ENCODE peak calls at places on chromosomes 12 and 14, in six cellular contexts. One of them, this sample, is unnamed. For H3K4me1 and H3K9me3, the result is how much of the 10 kb centered on the place peaks cover.

GRCh38 chr12:13210022-13210539 is 13.6 kb downstream of the EMP1 start:
- DNase-seq in transverse colon: no peak
- DNase-seq in body of pancreas: no peak
- DNase-seq in thoracic aorta: no peak
- DNase-seq in heart right ventricle: no peak
- DNase-seq in CD4-positive, CD25-positive, alpha-beta regulatory T cell: no peak
- DNase-seq in this sample: peak

GRCh38 chr12:16880864-16881285 is 274.9 kb upstream of the LMO3 start:
- DNase-seq in transverse colon: peak
- DNase-seq in body of pancreas: peak
- DNase-seq in thoracic aorta: no peak
- DNase-seq in heart right ventricle: no peak
- DNase-seq in CD4-positive, CD25-positive, alpha-beta regulatory T cell: no peak
- DNase-seq in this sample: no peak

GRCh38 chr14:20489093-20489994 is 16.0 kb upstream of the RNASE10 start:
- DNase-seq in transverse colon: no peak
- DNase-seq in body of pancreas: no peak
- DNase-seq in thoracic aorta: no peak
- DNase-seq in heart right ventricle: peak
- DNase-seq in CD4-positive, CD25-positive, alpha-beta regulatory T cell: no peak
- DNase-seq in this sample: no peak

GRCh38 chr14:76867536-76868452 is 41.6 kb downstream of the LRRC74A start:
- DNase-seq in transverse colon: peak
- DNase-seq in body of pancreas: peak
- DNase-seq in thoracic aorta: no peak
- DNase-seq in heart right ventricle: no peak
- DNase-seq in CD4-positive, CD25-positive, alpha-beta regulatory T cell: no peak
- DNase-seq in this sample: no peak

GRCh38 chr12:29543036-29543435 is 45.5 kb upstream of the OVCH1 start:
- DNase-seq in transverse colon: no peak
- DNase-seq in body of pancreas: no peak
- DNase-seq in thoracic aorta: no peak
- DNase-seq in heart right ventricle: no peak
- DNase-seq in CD4-positive, CD25-positive, alpha-beta regulatory T cell: no peak
- DNase-seq in this sample: no peak

GRCh38 chr14:82565825-82566224 is 1032.2 kb upstream of the SEL1L start:
- DNase-seq in transverse colon: no peak
- DNase-seq in body of pancreas: no peak
- DNase-seq in thoracic aorta: no peak
- DNase-seq in heart right ventricle: no peak
- DNase-seq in CD4-positive, CD25-positive, alpha-beta regulatory T cell: no peak
- DNase-seq in this sample: no peak

GRCh38 chr12:68844318-68844745 is 36.4 kb downstream of the MDM2 start:
- DNase-seq in transverse colon: no peak
- DNase-seq in body of pancreas: no peak
- DNase-seq in thoracic aorta: no peak
- DNase-seq in heart right ventricle: no peak
- DNase-seq in CD4-positive, CD25-positive, alpha-beta regulatory T cell: no peak
- DNase-seq in this sample: no peak

GRCh38 chr12:131112690-131113290 is 159.1 kb downstream of the ADGRD1 start:
- DNase-seq in transverse colon: no peak
- DNase-seq in body of pancreas: no peak
- DNase-seq in thoracic aorta: no peak
- DNase-seq in heart right ventricle: no peak
- DNase-seq in CD4-positive, CD25-positive, alpha-beta regulatory T cell: no peak
- DNase-seq in this sample: no peak

GRCh38 chr12:114697741-114698565 is 14.0 kb upstream of the TBX3 start:
- DNase-seq in transverse colon: no peak
- DNase-seq in body of pancreas: no peak
- DNase-seq in thoracic aorta: no peak
- DNase-seq in heart right ventricle: no peak
- DNase-seq in CD4-positive, CD25-positive, alpha-beta regulatory T cell: no peak
- DNase-seq in this sample: no peak

GRCh38 chr12:51062631-51063397 is 14.7 kb downstream of the LETMD1 start:
- DNase-seq in transverse colon: no peak
- DNase-seq in body of pancreas: no peak
- DNase-seq in thoracic aorta: no peak
- DNase-seq in heart right ventricle: no peak
- DNase-seq in CD4-positive, CD25-positive, alpha-beta regulatory T cell: no peak
- DNase-seq in this sample: no peak
- H3K4me1 ChIP-seq in transverse colon: under half
- H3K4me1 ChIP-seq in body of pancreas: under half
- H3K4me1 ChIP-seq in thoracic aorta: under half
- H3K4me1 ChIP-seq in heart right ventricle: under half
- H3K4me1 ChIP-seq in CD4-positive, CD25-positive, alpha-beta regulatory T cell: under half
- H3K4me1 ChIP-seq in this sample: under half

DNA sequence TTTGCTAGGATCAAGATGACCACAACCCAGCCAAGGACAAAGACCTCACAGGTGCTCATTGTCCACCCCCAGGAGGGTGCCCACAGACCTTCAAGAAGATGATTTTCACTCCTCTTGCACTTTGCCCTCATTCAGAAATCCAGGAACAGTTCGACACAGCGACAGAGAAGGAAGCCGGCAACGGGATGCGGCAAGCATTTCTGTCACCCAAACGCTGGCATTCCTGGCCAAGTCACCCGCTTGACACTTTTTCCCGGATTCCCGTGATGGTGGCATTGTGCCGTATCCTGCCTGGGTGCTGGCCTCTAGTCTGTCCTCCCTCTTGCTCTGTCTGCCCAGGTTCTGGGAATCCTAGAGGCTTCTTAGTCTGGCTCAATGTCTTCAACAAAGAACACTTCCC is 770.4 kb upstream of the ALG10B start:
- DNase-seq in transverse colon: no peak
- DNase-seq in body of pancreas: no peak
- DNase-seq in thoracic aorta: no peak
- DNase-seq in heart right ventricle: no peak
- DNase-seq in CD4-positive, CD25-positive, alpha-beta regulatory T cell: no peak
- DNase-seq in this sample: no peak
- H3K9me3 ChIP-seq in transverse colon: under half
- H3K9me3 ChIP-seq in body of pancreas: under half
- H3K9me3 ChIP-seq in thoracic aorta: under half
- H3K9me3 ChIP-seq in heart right ventricle: under half
- H3K9me3 ChIP-seq in CD4-positive, CD25-positive, alpha-beta regulatory T cell: under half
- H3K9me3 ChIP-seq in this sample: under half

GRCh38 chr12:88308825-88309224 is 166.7 kb downstream of the TMTC3 start:
- DNase-seq in transverse colon: no peak
- DNase-seq in body of pancreas: no peak
- DNase-seq in thoracic aorta: no peak
- DNase-seq in heart right ventricle: no peak
- DNase-seq in CD4-positive, CD25-positive, alpha-beta regulatory T cell: no peak
- DNase-seq in this sample: no peak
- H3K4me3 ChIP-seq in transverse colon: no peak
- H3K4me3 ChIP-seq in body of pancreas: no peak
- H3K4me3 ChIP-seq in thoracic aorta: no peak
- H3K4me3 ChIP-seq in heart right ventricle: no peak
- H3K4me3 ChIP-seq in CD4-positive, CD25-positive, alpha-beta regulatory T cell: no peak
- H3K4me3 ChIP-seq in this sample: no peak

GRCh38 chr12:105805730-105806390 is 332.9 kb downstream of the NUAK1 start:
- DNase-seq in transverse colon: no peak
- DNase-seq in body of pancreas: no peak
- DNase-seq in thoracic aorta: no peak
- DNase-seq in heart right ventricle: peak
- DNase-seq in CD4-positive, CD25-positive, alpha-beta regulatory T cell: no peak
- DNase-seq in this sample: no peak
- H3K4me1 ChIP-seq in transverse colon: under half
- H3K4me1 ChIP-seq in body of pancreas: under half
- H3K4me1 ChIP-seq in thoracic aorta: under half
- H3K4me1 ChIP-seq in heart right ventricle: under half
- H3K4me1 ChIP-seq in CD4-positive, CD25-positive, alpha-beta regulatory T cell: under half
- H3K4me1 ChIP-seq in this sample: under half

GRCh38 chr12:93875157-93875556 is 198.0 kb downstream of the CRADD start:
- DNase-seq in transverse colon: no peak
- DNase-seq in body of pancreas: no peak
- DNase-seq in thoracic aorta: no peak
- DNase-seq in heart right ventricle: no peak
- DNase-seq in CD4-positive, CD25-positive, alpha-beta regulatory T cell: no peak
- DNase-seq in this sample: no peak
- H3K9me3 ChIP-seq in transverse colon: under half
- H3K9me3 ChIP-seq in body of pancreas: under half
- H3K9me3 ChIP-seq in thoracic aorta: under half
- H3K9me3 ChIP-seq in heart right ventricle: under half
- H3K9me3 ChIP-seq in CD4-positive, CD25-positive, alpha-beta regulatory T cell: under half
- H3K9me3 ChIP-seq in this sample: under half

GRCh38 chr12:93707836-93708235 is 30.7 kb downstream of the CRADD start:
- DNase-seq in transverse colon: no peak
- DNase-seq in body of pancreas: no peak
- DNase-seq in thoracic aorta: no peak
- DNase-seq in heart right ventricle: no peak
- DNase-seq in CD4-positive, CD25-positive, alpha-beta regulatory T cell: no peak
- DNase-seq in this sample: no peak
- H3K4me3 ChIP-seq in transverse colon: no peak
- H3K4me3 ChIP-seq in body of pancreas: no peak
- H3K4me3 ChIP-seq in thoracic aorta: no peak
- H3K4me3 ChIP-seq in heart right ventricle: no peak
- H3K4me3 ChIP-seq in CD4-positive, CD25-positive, alpha-beta regulatory T cell: no peak
- H3K4me3 ChIP-seq in this sample: no peak

DNA sequence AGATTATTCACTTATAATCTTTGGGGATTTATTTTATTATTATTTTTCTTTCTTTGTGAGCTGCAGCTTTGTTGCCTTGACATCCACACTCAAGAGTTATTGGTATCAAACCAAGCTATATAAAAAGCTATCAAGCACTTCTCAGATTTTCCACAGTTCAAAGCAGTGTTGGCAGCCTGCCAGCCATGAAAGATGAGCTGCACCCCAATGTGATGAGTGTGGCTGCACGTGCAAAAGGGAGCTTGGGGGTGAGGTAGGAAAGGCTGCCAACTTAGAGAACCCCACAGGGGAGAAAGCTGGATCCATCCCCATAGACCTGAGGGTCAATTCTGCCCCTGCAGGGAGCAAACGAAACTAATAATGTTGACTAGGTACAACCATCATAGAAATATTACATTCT is 1662.1 kb upstream of the FLRT2 start:
- DNase-seq in transverse colon: no peak
- DNase-seq in body of pancreas: no peak
- DNase-seq in thoracic aorta: no peak
- DNase-seq in heart right ventricle: no peak
- DNase-seq in CD4-positive, CD25-positive, alpha-beta regulatory T cell: no peak
- DNase-seq in this sample: no peak
- H3K4me1 ChIP-seq in transverse colon: under half
- H3K4me1 ChIP-seq in body of pancreas: under half
- H3K4me1 ChIP-seq in thoracic aorta: under half
- H3K4me1 ChIP-seq in heart right ventricle: under half
- H3K4me1 ChIP-seq in CD4-positive, CD25-positive, alpha-beta regulatory T cell: under half
- H3K4me1 ChIP-seq in this sample: under half